ENCODE peak calls at places on chromosomes 13 and 19, in ten cellular contexts. One of them, this sample, is unnamed.
A peak's percentile ranks its signal among the peaks of the same experiment; 100 is the strongest.

GRCh38 chr19:58379276-58379675 is 1.6 kb downstream of the ZNF837 start:
- DNase-seq in H9: no peak
- DNase-seq in neural progenitor cell: no peak
- DNase-seq in A549: no peak
- DNase-seq in heart left ventricle: no peak
- DNase-seq in CD8-positive, alpha-beta T cell: no peak
- DNase-seq in DND-41: no peak
- DNase-seq in astrocyte: no peak
- DNase-seq in Panc1: no peak
- DNase-seq in fibroblast of lung: no peak
- DNase-seq in this sample: no peak

GRCh38 chr19:1591421-1592022 is 1.1 kb downstream of the MBD3 start:
- DNase-seq in H9: no peak
- DNase-seq in neural progenitor cell: peak; percentile 65
- DNase-seq in A549: no peak
- DNase-seq in heart left ventricle: no peak
- DNase-seq in CD8-positive, alpha-beta T cell: no peak
- DNase-seq in DND-41: no peak
- DNase-seq in astrocyte: no peak
- DNase-seq in Panc1: no peak
- DNase-seq in fibroblast of lung: no peak
- DNase-seq in this sample: no peak

GRCh38 chr13:48585456-48585840 is 52.6 kb upstream of the RCBTB2 start:
- DNase-seq in H9: no peak
- DNase-seq in neural progenitor cell: peak; percentile 68
- DNase-seq in A549: no peak
- DNase-seq in heart left ventricle: peak; percentile 28
- DNase-seq in CD8-positive, alpha-beta T cell: no peak
- DNase-seq in DND-41: no peak
- DNase-seq in astrocyte: peak; percentile 77
- DNase-seq in Panc1: no peak
- DNase-seq in fibroblast of lung: peak; percentile 82
- DNase-seq in this sample: peak; percentile 52

GRCh38 chr19:13718733-13719132 is 45.6 kb upstream of the MRI1 start:
- DNase-seq in H9: peak; percentile 33
- DNase-seq in neural progenitor cell: peak; percentile 71
- DNase-seq in A549: peak; percentile 21
- DNase-seq in heart left ventricle: no peak
- DNase-seq in CD8-positive, alpha-beta T cell: no peak
- DNase-seq in DND-41: no peak
- DNase-seq in astrocyte: peak; percentile 49
- DNase-seq in Panc1: no peak
- DNase-seq in fibroblast of lung: peak; percentile 68
- DNase-seq in this sample: peak; percentile 43

GRCh38 chr13:46751811-46752635 is 44.9 kb downstream of the ESD start:
- DNase-seq in H9: no peak
- DNase-seq in neural progenitor cell: peak; percentile 11
- DNase-seq in A549: no peak
- DNase-seq in heart left ventricle: no peak
- DNase-seq in CD8-positive, alpha-beta T cell: peak; percentile 13
- DNase-seq in DND-41: peak; percentile 80
- DNase-seq in astrocyte: peak; percentile 60
- DNase-seq in Panc1: no peak
- DNase-seq in fibroblast of lung: peak; percentile 72
- DNase-seq in this sample: peak; percentile 11

GRCh38 chr13:21683034-21683733 is 12.3 kb downstream of the FGF9 start:
- DNase-seq in H9: no peak
- DNase-seq in neural progenitor cell: no peak
- DNase-seq in A549: no peak
- DNase-seq in heart left ventricle: no peak
- DNase-seq in CD8-positive, alpha-beta T cell: no peak
- DNase-seq in DND-41: no peak
- DNase-seq in astrocyte: peak; percentile 85
- DNase-seq in Panc1: no peak
- DNase-seq in fibroblast of lung: peak; percentile 89
- DNase-seq in this sample: peak; percentile 48

GRCh38 chr13:35549481-35549880 is 73.0 kb upstream of the MAB21L1 start:
- DNase-seq in H9: no peak
- DNase-seq in neural progenitor cell: no peak
- DNase-seq in A549: peak; percentile 0
- DNase-seq in heart left ventricle: no peak
- DNase-seq in CD8-positive, alpha-beta T cell: no peak
- DNase-seq in DND-41: no peak
- DNase-seq in astrocyte: peak; percentile 67
- DNase-seq in Panc1: no peak
- DNase-seq in fibroblast of lung: peak; percentile 77
- DNase-seq in this sample: peak; percentile 25

GRCh38 chr19:31598730-31599238 is 249.5 kb upstream of the TSHZ3 start:
- DNase-seq in H9: no peak
- DNase-seq in neural progenitor cell: no peak
- DNase-seq in A549: no peak
- DNase-seq in heart left ventricle: no peak
- DNase-seq in CD8-positive, alpha-beta T cell: no peak
- DNase-seq in DND-41: no peak
- DNase-seq in astrocyte: no peak
- DNase-seq in Panc1: no peak
- DNase-seq in fibroblast of lung: no peak
- DNase-seq in this sample: no peak

DNA sequence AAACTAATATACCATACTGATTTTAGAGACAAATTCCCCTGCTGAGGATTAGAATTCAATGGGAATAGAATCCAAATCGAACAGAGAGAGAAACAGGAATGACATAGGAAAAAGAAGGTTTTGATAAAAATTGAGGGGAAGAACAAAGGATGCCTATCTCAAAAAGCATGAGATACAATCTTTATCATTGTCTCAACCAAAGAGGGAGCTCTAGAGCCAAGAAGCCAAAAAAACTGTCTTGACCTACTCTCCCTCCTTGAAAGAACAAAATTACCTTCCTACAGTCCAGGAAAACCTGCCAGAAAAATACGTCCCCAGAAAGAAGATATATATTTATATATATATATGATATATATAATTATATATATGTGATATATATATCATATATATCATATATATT is 39.2 kb upstream of the MIR17HG start:
- DNase-seq in H9: no peak
- DNase-seq in neural progenitor cell: peak; percentile 31
- DNase-seq in A549: no peak
- DNase-seq in heart left ventricle: no peak
- DNase-seq in CD8-positive, alpha-beta T cell: no peak
- DNase-seq in DND-41: no peak
- DNase-seq in astrocyte: no peak
- DNase-seq in Panc1: no peak
- DNase-seq in fibroblast of lung: no peak
- DNase-seq in this sample: no peak
- TF ChIP-seq CTCF in H9: peak; percentile 53
- TF ChIP-seq CTCF in neural progenitor cell: peak; percentile 51
- TF ChIP-seq CTCF in A549: no peak
- TF ChIP-seq CTCF in heart left ventricle: no peak
- TF ChIP-seq CTCF in CD8-positive, alpha-beta T cell: no peak
- TF ChIP-seq CTCF in DND-41: peak; percentile 38
- TF ChIP-seq CTCF in astrocyte: no peak
- TF ChIP-seq CTCF in Panc1: peak; percentile 15
- TF ChIP-seq CTCF in fibroblast of lung: no peak
- TF ChIP-seq CTCF in this sample: no peak

DNA sequence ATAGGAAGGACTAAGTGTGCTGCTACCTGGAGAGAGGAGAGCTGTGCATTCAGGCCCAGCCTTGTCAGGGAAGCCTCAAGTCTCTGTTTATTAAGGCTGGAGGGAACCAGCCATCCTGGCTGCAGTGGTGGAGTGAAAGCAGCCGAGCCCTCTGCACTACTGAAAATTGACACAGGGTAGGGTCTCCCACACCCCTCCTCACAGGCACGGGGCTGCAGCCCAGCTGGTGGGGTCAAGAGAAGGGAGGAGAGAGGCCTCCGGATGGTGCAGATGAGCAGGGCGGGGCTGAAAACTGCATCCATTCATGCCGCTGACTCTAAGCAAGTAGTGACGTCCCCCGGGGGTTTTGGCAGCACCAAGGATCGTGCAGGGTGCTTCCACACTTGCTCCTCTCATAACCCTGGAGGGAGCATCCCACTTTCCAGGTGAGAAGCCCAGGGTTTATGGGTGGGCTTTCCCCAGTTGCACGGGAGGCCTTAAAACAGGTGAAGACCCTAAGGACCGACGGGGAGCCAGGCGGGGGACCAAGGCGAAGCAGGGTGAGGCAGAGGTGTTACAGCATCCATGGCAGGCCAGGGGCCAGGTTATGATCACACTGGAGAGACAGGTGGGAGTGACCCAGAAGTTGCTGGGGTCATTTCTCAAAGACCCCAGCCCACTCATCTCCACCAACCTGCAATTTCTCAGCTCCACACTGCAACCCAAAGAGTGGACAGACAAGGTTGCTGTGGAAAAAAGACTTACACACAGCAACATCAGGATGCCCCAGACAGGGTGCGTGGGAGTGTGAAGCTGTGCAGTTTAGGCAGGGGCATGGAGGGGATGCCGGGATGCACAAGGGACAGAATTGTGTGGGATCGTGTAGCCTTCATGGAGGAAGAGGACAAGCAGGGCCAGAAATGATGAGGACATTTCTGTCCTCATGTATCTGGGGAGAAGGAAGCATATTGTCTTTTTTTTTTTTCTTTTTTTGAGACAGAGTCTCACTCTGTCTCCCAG is 36.8 kb downstream of the VSTM2B start:
- DNase-seq in H9: no peak
- DNase-seq in neural progenitor cell: no peak
- DNase-seq in A549: no peak
- DNase-seq in heart left ventricle: no peak
- DNase-seq in CD8-positive, alpha-beta T cell: no peak
- DNase-seq in DND-41: no peak
- DNase-seq in astrocyte: no peak
- DNase-seq in Panc1: no peak
- DNase-seq in fibroblast of lung: no peak
- DNase-seq in this sample: no peak
- TF ChIP-seq CTCF in H9: no peak
- TF ChIP-seq CTCF in neural progenitor cell: no peak
- TF ChIP-seq CTCF in A549: no peak
- TF ChIP-seq CTCF in heart left ventricle: no peak
- TF ChIP-seq CTCF in CD8-positive, alpha-beta T cell: no peak
- TF ChIP-seq CTCF in DND-41: no peak
- TF ChIP-seq CTCF in astrocyte: no peak
- TF ChIP-seq CTCF in Panc1: no peak
- TF ChIP-seq CTCF in fibroblast of lung: no peak
- TF ChIP-seq CTCF in this sample: no peak

GRCh38 chr19:48254529-48254970 is 1.2 kb downstream of the CARD8 start:
- DNase-seq in H9: no peak
- DNase-seq in neural progenitor cell: no peak
- DNase-seq in A549: no peak
- DNase-seq in heart left ventricle: no peak
- DNase-seq in CD8-positive, alpha-beta T cell: no peak
- DNase-seq in DND-41: no peak
- DNase-seq in astrocyte: no peak
- DNase-seq in Panc1: no peak
- DNase-seq in fibroblast of lung: no peak
- DNase-seq in this sample: no peak

GRCh38 chr19:48253999-48254398 is 1.7 kb downstream of the CARD8 start:
- DNase-seq in H9: no peak
- DNase-seq in neural progenitor cell: no peak
- DNase-seq in A549: no peak
- DNase-seq in heart left ventricle: no peak
- DNase-seq in CD8-positive, alpha-beta T cell: no peak
- DNase-seq in DND-41: no peak
- DNase-seq in astrocyte: no peak
- DNase-seq in Panc1: no peak
- DNase-seq in fibroblast of lung: no peak
- DNase-seq in this sample: no peak

GRCh38 chr19:48252625-48253024 is 3.1 kb downstream of the CARD8 start:
- DNase-seq in H9: no peak
- DNase-seq in neural progenitor cell: no peak
- DNase-seq in A549: no peak
- DNase-seq in heart left ventricle: no peak
- DNase-seq in CD8-positive, alpha-beta T cell: no peak
- DNase-seq in DND-41: no peak
- DNase-seq in astrocyte: no peak
- DNase-seq in Panc1: no peak
- DNase-seq in fibroblast of lung: no peak
- DNase-seq in this sample: no peak

GRCh38 chr19:48258350-48258749 is 2.6 kb upstream of the CARD8 start:
- DNase-seq in H9: no peak
- DNase-seq in neural progenitor cell: no peak
- DNase-seq in A549: no peak
- DNase-seq in heart left ventricle: no peak
- DNase-seq in CD8-positive, alpha-beta T cell: no peak
- DNase-seq in DND-41: peak; percentile 32
- DNase-seq in astrocyte: peak; percentile 4
- DNase-seq in Panc1: no peak
- DNase-seq in fibroblast of lung: peak; percentile 21
- DNase-seq in this sample: no peak

DNA sequence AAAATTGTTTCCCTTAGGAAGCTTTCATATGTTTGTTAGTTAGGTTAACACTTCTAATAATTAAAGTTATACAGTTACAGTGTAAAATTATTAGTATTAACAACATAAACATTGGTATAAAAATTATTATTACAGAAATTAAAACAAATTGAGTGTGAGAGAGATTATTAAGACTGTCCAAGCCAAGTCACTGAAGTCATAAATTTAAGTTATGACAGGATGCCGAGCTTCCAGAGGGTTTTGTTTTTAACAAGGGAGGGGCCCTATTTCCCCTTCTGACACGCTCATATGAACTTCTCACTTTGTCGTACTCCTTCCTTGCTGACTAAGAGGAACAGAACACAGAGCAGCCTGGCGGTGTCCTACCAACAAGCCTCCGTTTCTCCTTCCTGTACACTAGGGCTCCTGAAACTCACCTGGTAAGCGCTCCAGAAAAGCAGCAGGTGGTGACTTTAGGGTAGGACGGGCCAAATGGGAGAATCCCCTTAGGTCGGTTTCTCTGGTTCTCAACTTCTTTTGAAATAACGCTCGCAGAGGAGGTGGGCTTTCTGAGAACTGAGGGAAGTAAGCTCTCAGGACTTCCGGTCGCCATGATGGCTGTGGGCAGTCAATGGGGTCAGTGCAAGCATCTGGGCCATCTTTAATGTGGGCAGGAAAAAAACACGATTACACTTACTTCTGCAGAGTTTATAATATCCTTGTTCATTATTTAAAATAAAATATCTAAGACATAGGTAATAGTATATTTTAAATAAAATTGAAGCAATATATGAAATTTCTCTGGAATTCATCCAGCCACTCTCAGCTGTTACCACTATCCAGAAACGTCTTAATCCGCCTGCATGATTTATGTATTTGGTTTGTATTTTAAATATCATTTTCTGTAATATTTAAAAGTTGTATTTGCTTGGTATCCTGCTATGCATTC is at the start of gene CARD8:
- DNase-seq in H9: peak; percentile 86
- DNase-seq in neural progenitor cell: peak; percentile 82
- DNase-seq in A549: peak; percentile 88
- DNase-seq in heart left ventricle: peak; percentile 85
- DNase-seq in CD8-positive, alpha-beta T cell: peak; percentile 64
- DNase-seq in DND-41: peak; percentile 90
- DNase-seq in astrocyte: peak; percentile 83
- DNase-seq in Panc1: peak; percentile 63
- DNase-seq in fibroblast of lung: peak; percentile 88
- DNase-seq in this sample: no peak
- TF ChIP-seq CTCF in H9: no peak
- TF ChIP-seq CTCF in neural progenitor cell: peak; percentile 3
- TF ChIP-seq CTCF in A549: no peak
- TF ChIP-seq CTCF in heart left ventricle: peak; percentile 27
- TF ChIP-seq CTCF in CD8-positive, alpha-beta T cell: no peak
- TF ChIP-seq CTCF in DND-41: peak; percentile 18
- TF ChIP-seq CTCF in astrocyte: no peak
- TF ChIP-seq CTCF in Panc1: no peak
- TF ChIP-seq CTCF in fibroblast of lung: peak; percentile 5
- TF ChIP-seq CTCF in this sample: no peak

GRCh38 chr13:73059460-73060250 is 850 bp downstream of the KLF5 start:
- DNase-seq in H9: peak; percentile 72
- DNase-seq in neural progenitor cell: peak; percentile 87
- DNase-seq in A549: no peak
- DNase-seq in heart left ventricle: peak; percentile 44
- DNase-seq in CD8-positive, alpha-beta T cell: peak; percentile 25
- DNase-seq in DND-41: peak; percentile 54
- DNase-seq in astrocyte: no peak
- DNase-seq in Panc1: no peak
- DNase-seq in fibroblast of lung: peak; percentile 36
- DNase-seq in this sample: no peak
- TF ChIP-seq CTCF in H9: peak; percentile 36
- TF ChIP-seq CTCF in neural progenitor cell: peak; percentile 40
- TF ChIP-seq CTCF in A549: peak; percentile 21
- TF ChIP-seq CTCF in heart left ventricle: peak; percentile 12
- TF ChIP-seq CTCF in CD8-positive, alpha-beta T cell: no peak
- TF ChIP-seq CTCF in DND-41: peak; percentile 44
- TF ChIP-seq CTCF in astrocyte: no peak
- TF ChIP-seq CTCF in Panc1: peak; percentile 69
- TF ChIP-seq CTCF in fibroblast of lung: no peak
- TF ChIP-seq CTCF in this sample: peak; percentile 10